ENCODE peak calls at places on chromosome 18, in ten cellular contexts. V is IMR-90; E is keratinocyte; F is progenitor cell of endocrine pancreas; I is AG04450; A is breast epithelium; C is mammary epithelial cell; T is CD8-positive, alpha-beta T cell; M is adrenal gland; D is MCF 10A. H is an unnamed sample.

GRCh38 chr18:46096651-46097300 is 1.3 kb downstream of the ATP5F1A start:
- DNase-seq in F (no peak), E (no peak), V (no peak), I (no peak), A (no peak), M (no peak), C (no peak), D (peak; percentile 11), T (peak; percentile 48), H (no peak)

GRCh38 chr18:45670281-45670962 is 53.6 kb upstream of the SLC14A1 start:
- DNase-seq in D (peak; percentile 41), I (no peak), F (no peak), C (peak; percentile 35), A (no peak), V (peak; percentile 85), T (no peak), M (peak; percentile 80), E (peak; percentile 19), H (no peak)

GRCh38 chr18:37537868-37538525 is 27.6 kb downstream of the CELF4 start:
- DNase-seq in D (peak; percentile 63), A (peak; percentile 67), C (peak; percentile 37), V (peak; percentile 44), E (no peak), I (peak; percentile 13), F (peak; percentile 83), T (no peak), M (peak; percentile 56), H (peak; percentile 72)

GRCh38 chr18:7953085-7953958 is 386.2 kb downstream of the PTPRM start:
- DNase-seq in E (no peak), C (no peak), F (no peak), M (no peak), A (no peak), T (no peak), V (no peak), I (no peak), D (no peak), H (no peak)

GRCh38 chr18:35111086-35111485 is 69.9 kb downstream of the MAPRE2 start:
- DNase-seq in D (no peak), A (no peak), M (no peak), F (no peak), E (no peak), C (no peak), I (no peak), T (no peak), V (no peak), H (no peak)

GRCh38 chr18:13493071-13493470 is 233.3 kb downstream of the FAM210A start:
- DNase-seq in I (no peak), D (no peak), V (no peak), A (no peak), E (no peak), M (no peak), F (no peak), T (no peak), C (no peak), H (no peak)

GRCh38 chr18:79877163-79878091 is 74.0 kb downstream of the SLC66A2 start:
- DNase-seq in E (no peak), T (no peak), C (no peak), D (no peak), F (no peak), V (no peak), M (no peak), A (no peak), I (no peak), H (no peak)

GRCh38 chr18:48663931-48664847 is 125.4 kb downstream of the CTIF start:
- DNase-seq in A (peak; percentile 73), D (peak; percentile 61), I (no peak), E (peak; percentile 9), M (peak; percentile 65), C (peak; percentile 28), V (peak; percentile 36), F (peak; percentile 76), T (peak; percentile 66), H (peak; percentile 71)

DNA sequence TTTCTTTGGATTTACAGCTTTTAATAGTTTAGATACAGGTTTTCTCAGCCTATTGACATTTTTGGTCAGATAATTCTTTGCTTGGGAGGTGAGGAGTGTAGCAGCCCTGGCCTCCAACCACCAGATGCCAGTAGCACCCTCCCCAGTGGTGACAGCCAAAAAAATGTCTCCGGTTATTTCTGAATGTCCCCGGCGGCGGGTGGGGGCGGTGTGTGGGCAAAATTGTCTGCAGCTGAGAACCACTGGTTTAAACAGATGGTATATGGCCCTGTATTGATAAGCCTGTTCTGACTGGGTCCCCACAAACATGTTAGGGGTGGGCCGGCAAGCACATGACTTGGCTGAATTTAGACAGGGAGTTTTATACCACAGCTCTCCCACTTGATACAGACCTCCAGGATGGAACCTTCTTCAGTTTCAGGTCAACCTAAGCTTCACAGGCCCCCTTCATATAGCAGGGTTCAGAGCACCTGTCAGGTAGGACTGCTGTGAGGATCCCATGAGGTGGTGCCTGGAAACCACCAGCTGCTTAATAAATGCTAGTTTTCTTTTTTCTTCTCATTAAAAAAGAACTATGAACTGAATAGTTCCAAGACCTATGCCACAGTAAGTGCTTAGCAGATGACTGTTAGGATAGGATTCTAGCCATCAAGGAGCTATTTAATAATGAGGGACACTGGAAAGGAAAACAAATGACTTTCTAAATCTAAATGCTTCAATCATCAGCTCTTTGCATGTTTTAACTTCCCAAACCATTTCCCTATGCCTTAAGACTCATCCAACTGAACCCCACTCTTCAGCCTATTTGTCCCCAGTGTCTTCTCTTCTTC is 18.1 kb downstream of the LPIN2 start:
- DNase-seq in F (no peak), V (no peak), C (no peak), D (no peak), E (no peak), M (no peak), A (no peak), T (peak; percentile 77), I (no peak), H (no peak)
- TF ChIP-seq CTCF in F (peak; percentile 29), V (peak; percentile 19), C (peak; percentile 25), D (no peak), E (peak; percentile 15), M (no peak), A (no peak), T (peak; percentile 72), I (no peak), H (peak; percentile 46)

GRCh38 chr18:58578835-58579560 is 49.9 kb downstream of the ALPK2 start:
- DNase-seq in I (peak; percentile 59), T (no peak), E (no peak), A (no peak), M (no peak), C (peak; percentile 49), F (no peak), V (peak; percentile 88), D (peak; percentile 62), H (no peak)

GRCh38 chr18:58580078-58580477 is 48.8 kb downstream of the ALPK2 start:
- DNase-seq in A (no peak), F (no peak), C (no peak), I (no peak), V (peak; percentile 43), T (no peak), M (no peak), E (no peak), D (peak; percentile 54), H (no peak)

GRCh38 chr18:58580623-58581022 is 48.3 kb downstream of the ALPK2 start:
- DNase-seq in I (no peak), M (no peak), T (no peak), E (no peak), V (peak; percentile 60), D (peak; percentile 40), A (no peak), F (no peak), C (no peak), H (no peak)

GRCh38 chr18:58579561-58580047 is 49.3 kb downstream of the ALPK2 start:
- DNase-seq in T (no peak), D (peak; percentile 9), V (peak; percentile 91), I (peak; percentile 71), F (no peak), C (no peak), A (no peak), M (no peak), E (no peak), H (no peak)

DNA sequence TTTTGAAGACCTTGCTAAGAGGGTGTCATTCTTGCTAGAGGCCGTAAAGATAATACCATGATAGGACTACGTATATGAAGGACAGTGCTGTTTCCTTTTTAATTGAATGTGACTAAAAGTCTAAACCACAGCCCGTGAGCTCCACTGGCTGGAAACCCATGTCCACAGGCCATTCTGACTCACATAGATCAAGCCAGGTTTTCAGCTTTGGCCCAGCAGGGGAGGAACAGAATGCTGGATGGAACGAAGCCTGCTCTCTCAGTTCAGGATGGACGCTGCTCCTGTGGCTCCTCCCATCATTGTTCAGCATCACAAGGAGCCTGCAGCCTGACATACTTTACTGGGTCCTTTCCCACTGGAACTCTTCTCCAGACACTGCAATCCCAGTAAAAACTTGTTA is 47.6 kb downstream of the ALPK2 start:
- DNase-seq in A (no peak), V (peak; percentile 92), I (peak; percentile 66), C (peak; percentile 94), D (peak; percentile 94), F (no peak), M (no peak), E (peak; percentile 52), T (no peak), H (no peak)
- TF ChIP-seq CTCF in A (no peak), V (peak; percentile 25), I (peak; percentile 39), C (peak; percentile 43), D (no peak), F (no peak), M (no peak), E (peak; percentile 14), T (no peak), H (no peak)

GRCh38 chr18:34075963-34076860 is 148.5 kb downstream of the NOL4 start:
- DNase-seq in V (no peak), M (no peak), E (no peak), A (no peak), I (no peak), D (no peak), T (no peak), C (no peak), F (no peak), H (no peak)

DNA sequence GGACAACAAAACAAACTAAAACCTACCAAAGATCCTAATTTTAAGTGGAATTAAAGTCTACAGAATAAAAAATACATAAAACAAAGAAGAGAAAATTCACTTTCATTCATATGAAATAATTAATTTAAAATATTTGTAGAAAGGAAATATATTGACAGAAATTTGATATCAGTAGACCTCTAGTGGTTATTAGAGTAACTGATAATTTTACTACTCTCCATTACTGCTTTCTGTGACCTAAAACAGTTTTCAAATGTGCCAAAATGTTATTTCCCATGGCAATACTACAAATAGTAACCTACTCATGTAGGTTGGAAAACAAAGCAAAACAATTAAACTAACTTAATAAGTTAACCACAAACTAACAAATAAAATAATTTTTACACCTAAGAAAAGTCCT is 147.1 kb downstream of the NOL4 start:
- DNase-seq in A (no peak), E (no peak), T (no peak), D (no peak), V (no peak), I (no peak), M (no peak), F (no peak), C (no peak), H (no peak)
- TF ChIP-seq CTCF in A (no peak), E (no peak), T (no peak), D (no peak), V (no peak), I (no peak), M (no peak), F (no peak), C (peak; percentile 28), H (no peak)

DNA sequence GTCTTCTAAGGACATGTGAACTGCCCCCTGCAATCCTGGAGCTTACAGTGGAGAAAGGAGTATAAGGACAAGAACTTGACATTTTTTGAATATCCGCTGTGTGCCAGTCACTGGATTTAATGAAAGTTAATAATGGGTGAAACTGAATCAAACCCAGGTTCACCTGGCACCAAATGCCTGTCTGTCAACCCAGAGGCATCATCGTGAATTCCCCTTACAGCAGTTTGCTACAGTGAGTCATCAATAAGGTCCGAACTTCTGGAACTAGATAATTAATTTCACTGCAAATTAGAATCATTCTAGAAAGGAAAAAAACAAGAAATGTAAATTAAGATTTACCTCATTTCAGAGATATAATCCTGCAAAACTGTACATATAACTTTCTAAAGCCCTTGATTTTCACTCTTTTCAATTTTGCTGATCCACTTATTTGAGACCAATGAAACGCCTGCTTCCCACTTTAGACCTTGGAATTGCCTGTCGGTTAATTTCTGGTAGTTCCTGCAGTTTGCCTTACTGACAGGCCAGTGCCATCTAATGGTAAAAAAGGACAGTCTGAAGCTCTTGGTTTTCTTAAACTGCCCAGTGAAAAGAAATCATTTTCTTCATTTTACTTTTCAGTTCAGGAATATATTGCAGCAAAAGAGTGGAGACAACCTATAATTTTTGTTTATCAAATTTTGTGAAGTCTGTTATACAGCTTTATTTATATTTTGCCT is 8.2 kb downstream of the DSG2 start:
- DNase-seq in I (no peak), F (no peak), D (peak; percentile 42), T (no peak), V (peak; percentile 21), A (no peak), E (no peak), C (no peak), M (no peak), H (no peak)
- TF ChIP-seq CTCF in I (no peak), F (peak; percentile 14), D (peak; percentile 35), T (no peak), V (peak; percentile 30), A (no peak), E (peak; percentile 43), C (peak; percentile 52), M (no peak), H (peak; percentile 63)